ENCODE peak calls at places on chromosomes 16 and 17, in six cellular contexts. One of them, this sample, is unnamed.
A peak's percentile ranks its signal among the peaks of the same experiment; 100 is the strongest.

GRCh38 chr17:64938925-64939474 is 19.7 kb upstream of the LRRC37A3 start:
- DNase-seq in MM.1S: peak; percentile 36
- DNase-seq in GM23338: peak; percentile 76
- DNase-seq in neural progenitor cell: peak; percentile 75
- DNase-seq in PC-3: peak; percentile 51
- DNase-seq in HCT116: no peak
- DNase-seq in this sample: peak; percentile 58

GRCh38 chr17:14311979-14312378 is 11.1 kb downstream of the HS3ST3B1 start:
- DNase-seq in GM23338: no peak
- DNase-seq in HCT116: no peak
- DNase-seq in neural progenitor cell: no peak
- DNase-seq in MM.1S: no peak
- DNase-seq in PC-3: no peak
- DNase-seq in this sample: no peak

GRCh38 chr16:19114359-19115147 is 789 bp downstream of the ITPRIPL2 start:
- DNase-seq in HCT116: no peak
- DNase-seq in GM23338: peak; percentile 84
- DNase-seq in neural progenitor cell: peak; percentile 44
- DNase-seq in PC-3: peak; percentile 34
- DNase-seq in MM.1S: no peak
- DNase-seq in this sample: peak; percentile 46

GRCh38 chr16:85652431-85653221 is 36.1 kb downstream of the GINS2 start:
- DNase-seq in HCT116: no peak
- DNase-seq in neural progenitor cell: peak; percentile 80
- DNase-seq in GM23338: no peak
- DNase-seq in PC-3: peak; percentile 10
- DNase-seq in MM.1S: no peak
- DNase-seq in this sample: peak; percentile 57

GRCh38 chr17:8333281-8333680 is 6.4 kb upstream of the ODF4 start:
- DNase-seq in GM23338: no peak
- DNase-seq in PC-3: no peak
- DNase-seq in neural progenitor cell: no peak
- DNase-seq in MM.1S: no peak
- DNase-seq in HCT116: no peak
- DNase-seq in this sample: no peak

GRCh38 chr17:32519769-32520701 is 33.2 kb downstream of the CDK5R1 start:
- DNase-seq in HCT116: no peak
- DNase-seq in PC-3: no peak
- DNase-seq in neural progenitor cell: peak; percentile 52
- DNase-seq in MM.1S: no peak
- DNase-seq in GM23338: peak; percentile 55
- DNase-seq in this sample: peak; percentile 58

GRCh38 chr16:1493746-1494094 is 560 bp downstream of the TELO2 start:
- DNase-seq in GM23338: peak; percentile 43
- DNase-seq in neural progenitor cell: peak; percentile 60
- DNase-seq in PC-3: no peak
- DNase-seq in MM.1S: peak; percentile 13
- DNase-seq in HCT116: no peak
- DNase-seq in this sample: peak; percentile 35

GRCh38 chr16:229731-230281 is 557 bp upstream of the LUC7L start:
- DNase-seq in neural progenitor cell: no peak
- DNase-seq in HCT116: no peak
- DNase-seq in PC-3: no peak
- DNase-seq in MM.1S: no peak
- DNase-seq in GM23338: no peak
- DNase-seq in this sample: no peak

GRCh38 chr16:72434159-72434558 is 262.2 kb upstream of the PMFBP1 start:
- DNase-seq in GM23338: peak; percentile 24
- DNase-seq in neural progenitor cell: no peak
- DNase-seq in HCT116: peak; percentile 43
- DNase-seq in MM.1S: no peak
- DNase-seq in PC-3: no peak
- DNase-seq in this sample: no peak

GRCh38 chr16:46974352-46974751 is 878 bp upstream of the DNAJA2 start:
- DNase-seq in GM23338: peak; percentile 17
- DNase-seq in neural progenitor cell: peak; percentile 13
- DNase-seq in MM.1S: peak; percentile 61
- DNase-seq in HCT116: no peak
- DNase-seq in PC-3: no peak
- DNase-seq in this sample: no peak

GRCh38 chr16:74480150-74481029 is 59.1 kb upstream of the CLEC18B start:
- DNase-seq in HCT116: peak; percentile 71
- DNase-seq in MM.1S: no peak
- DNase-seq in neural progenitor cell: peak; percentile 26
- DNase-seq in PC-3: peak; percentile 90
- DNase-seq in GM23338: no peak
- DNase-seq in this sample: peak; percentile 84

GRCh38 chr16:10681310-10682308 is 13.1 kb downstream of the TEKT5 start:
- DNase-seq in PC-3: no peak
- DNase-seq in HCT116: no peak
- DNase-seq in GM23338: no peak
- DNase-seq in MM.1S: no peak
- DNase-seq in neural progenitor cell: no peak
- DNase-seq in this sample: no peak

GRCh38 chr16:71396589-71396988 is 38.1 kb downstream of the CALB2 start:
- DNase-seq in MM.1S: no peak
- DNase-seq in HCT116: no peak
- DNase-seq in PC-3: no peak
- DNase-seq in neural progenitor cell: no peak
- DNase-seq in GM23338: no peak
- DNase-seq in this sample: no peak

GRCh38 chr16:68496689-68497088 is 42.4 kb upstream of the ZFP90 start:
- DNase-seq in PC-3: no peak
- DNase-seq in neural progenitor cell: no peak
- DNase-seq in HCT116: no peak
- DNase-seq in MM.1S: no peak
- DNase-seq in GM23338: no peak
- DNase-seq in this sample: no peak

GRCh38 chr17:65627892-65628622 is 66.6 kb upstream of the AXIN2 start:
- DNase-seq in GM23338: no peak
- DNase-seq in HCT116: no peak
- DNase-seq in PC-3: peak; percentile 98
- DNase-seq in MM.1S: peak; percentile 12
- DNase-seq in neural progenitor cell: no peak
- DNase-seq in this sample: peak; percentile 81

GRCh38 chr17:33220031-33220430 is 73.1 kb downstream of the ASIC2 start:
- DNase-seq in neural progenitor cell: no peak
- DNase-seq in MM.1S: no peak
- DNase-seq in PC-3: no peak
- DNase-seq in HCT116: no peak
- DNase-seq in GM23338: no peak
- DNase-seq in this sample: no peak

DNA sequence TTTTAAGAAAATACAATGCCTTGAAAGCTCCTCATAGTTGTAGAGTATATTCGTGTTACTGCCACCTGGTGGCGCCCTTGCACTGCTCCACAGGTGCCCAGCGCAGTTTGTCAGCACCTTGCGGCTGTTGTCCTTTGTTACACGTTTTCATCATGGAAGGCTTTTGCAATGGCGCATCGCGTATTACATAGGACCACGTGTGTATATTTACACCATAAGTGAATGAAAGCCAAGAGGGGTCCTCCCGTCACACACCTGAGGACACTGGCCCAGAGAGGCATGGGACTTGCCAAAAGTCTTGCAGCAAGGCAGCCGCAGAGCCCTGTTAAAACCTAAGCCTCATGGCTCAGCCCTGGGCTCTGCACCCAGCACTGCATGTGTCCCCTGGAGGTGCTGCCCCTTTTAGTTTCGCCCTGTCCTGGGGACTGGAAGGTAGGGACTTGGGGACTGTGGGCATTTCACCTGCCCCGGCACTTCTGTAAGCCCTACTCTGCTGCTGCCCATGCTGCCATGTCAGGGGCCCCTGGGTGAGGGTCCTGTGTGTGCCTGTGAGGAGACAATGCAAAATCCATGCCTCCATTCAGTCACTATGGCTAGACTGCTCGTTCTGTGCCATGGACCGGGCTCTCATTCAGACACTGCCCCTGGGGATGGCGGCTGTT is 24.3 kb downstream of the POLR3E start:
- DNase-seq in HCT116: peak; percentile 24
- DNase-seq in GM23338: peak; percentile 91
- DNase-seq in PC-3: peak; percentile 55
- DNase-seq in neural progenitor cell: peak; percentile 83
- DNase-seq in MM.1S: peak; percentile 62
- DNase-seq in this sample: peak; percentile 88
- TF ChIP-seq EZH2phosphoT487 in HCT116: no peak
- TF ChIP-seq EZH2phosphoT487 in GM23338: no peak
- TF ChIP-seq EZH2phosphoT487 in PC-3: no peak
- TF ChIP-seq EZH2phosphoT487 in neural progenitor cell: no peak
- TF ChIP-seq EZH2phosphoT487 in MM.1S: no peak
- TF ChIP-seq EZH2phosphoT487 in this sample: no peak

DNA sequence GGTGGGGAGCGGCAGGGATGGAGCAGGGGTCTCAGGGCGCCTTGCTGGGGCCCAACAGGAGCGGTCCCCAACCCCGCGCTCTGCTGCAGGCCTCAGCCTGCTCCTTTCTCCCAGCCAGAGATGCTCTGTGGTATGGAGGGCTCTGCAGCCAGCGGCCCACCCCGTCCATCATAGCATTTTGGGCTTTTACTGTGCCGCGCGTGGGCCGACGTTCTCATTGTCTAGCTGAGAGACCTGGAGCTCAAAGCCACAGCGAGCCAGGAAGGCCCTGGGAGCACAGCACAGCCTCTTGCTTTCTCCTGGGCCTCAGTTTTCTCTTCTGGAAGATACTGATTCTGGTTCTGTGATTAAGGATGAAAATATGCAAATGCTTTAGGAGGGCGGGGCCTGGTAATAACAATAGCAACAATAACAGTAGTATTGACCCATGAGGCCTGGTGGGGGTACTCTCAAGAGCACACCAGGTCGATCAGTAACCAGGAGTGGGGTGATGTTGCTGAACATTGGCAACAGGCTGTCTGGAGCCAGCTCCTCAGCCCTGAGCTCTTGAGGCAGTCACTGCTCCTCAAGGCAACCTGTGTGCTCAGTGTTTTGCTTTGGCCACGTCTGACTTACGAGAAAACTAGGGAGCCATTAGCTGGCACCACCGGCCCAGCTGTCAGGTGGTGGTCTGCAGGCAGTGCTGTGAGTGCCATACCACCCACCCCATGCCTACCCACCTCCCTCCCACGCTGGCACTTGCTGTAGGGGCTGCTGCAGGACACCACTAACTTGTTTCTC is 1.1 kb upstream of the RASD1 start:
- DNase-seq in MM.1S: no peak
- DNase-seq in PC-3: no peak
- DNase-seq in GM23338: no peak
- DNase-seq in HCT116: no peak
- DNase-seq in neural progenitor cell: no peak
- DNase-seq in this sample: no peak
- TF ChIP-seq CTCF in MM.1S: peak; percentile 2
- TF ChIP-seq CTCF in PC-3: peak; percentile 34
- TF ChIP-seq CTCF in GM23338: no peak
- TF ChIP-seq CTCF in HCT116: no peak
- TF ChIP-seq CTCF in neural progenitor cell: no peak
- TF ChIP-seq CTCF in this sample: no peak

DNA sequence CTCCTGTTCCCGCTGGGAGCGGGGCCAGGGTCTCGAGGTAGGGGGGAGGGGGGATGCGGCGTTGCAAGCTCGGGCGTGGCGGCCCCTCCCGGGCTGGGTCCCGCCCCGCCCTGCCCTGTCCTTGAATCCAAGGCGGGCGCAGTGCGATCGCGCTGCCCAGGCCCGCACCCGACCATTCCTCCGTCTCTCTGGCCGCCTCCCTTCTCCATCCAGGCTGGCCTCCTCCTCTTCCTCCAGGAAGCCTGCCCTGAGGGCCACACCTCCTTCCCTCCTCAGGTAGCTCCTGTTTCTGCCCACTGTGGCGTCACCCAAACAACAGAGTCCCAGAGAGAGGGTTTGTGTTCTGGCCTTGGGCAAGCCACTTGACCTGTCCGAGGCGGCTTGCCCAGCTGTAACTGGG is 43.0 kb upstream of the TAC4 start:
- DNase-seq in neural progenitor cell: no peak
- DNase-seq in PC-3: no peak
- DNase-seq in HCT116: no peak
- DNase-seq in MM.1S: no peak
- DNase-seq in GM23338: peak; percentile 40
- DNase-seq in this sample: no peak
- TF ChIP-seq EZH2 in neural progenitor cell: no peak
- TF ChIP-seq EZH2 in PC-3: no peak
- TF ChIP-seq EZH2 in HCT116: no peak
- TF ChIP-seq EZH2 in MM.1S: no peak
- TF ChIP-seq EZH2 in GM23338: no peak
- TF ChIP-seq EZH2 in this sample: no peak

DNA sequence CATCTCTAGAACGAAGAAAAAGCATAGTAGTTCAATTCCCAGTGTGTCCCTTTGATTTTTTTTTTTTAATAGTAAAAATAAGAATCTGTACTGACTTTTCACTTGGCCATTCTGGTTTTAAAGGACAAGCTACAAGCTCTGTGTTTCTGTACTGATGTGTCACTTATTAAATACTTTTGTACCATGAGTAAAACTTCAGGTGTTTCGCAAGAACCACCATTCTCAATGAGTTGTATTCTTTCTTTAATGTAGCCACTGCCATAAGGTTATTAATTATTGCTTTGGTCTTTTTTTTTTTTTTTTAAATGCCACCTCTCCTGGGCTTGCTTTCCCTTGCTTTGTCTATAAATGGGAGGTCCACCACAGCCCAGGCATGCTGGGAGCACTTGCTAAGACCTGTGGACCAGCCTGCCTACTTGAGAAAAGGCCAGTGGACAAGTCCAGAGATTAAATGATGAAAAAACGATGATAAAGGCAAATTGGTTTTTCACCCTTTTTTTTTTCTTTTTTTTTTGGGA is 8.4 kb downstream of the ARL2BP start:
- DNase-seq in PC-3: peak; percentile 31
- DNase-seq in HCT116: no peak
- DNase-seq in MM.1S: no peak
- DNase-seq in neural progenitor cell: no peak
- DNase-seq in GM23338: no peak
- DNase-seq in this sample: no peak
- TF ChIP-seq EZH2phosphoT487 in PC-3: no peak
- TF ChIP-seq EZH2phosphoT487 in HCT116: no peak
- TF ChIP-seq EZH2phosphoT487 in MM.1S: no peak
- TF ChIP-seq EZH2phosphoT487 in neural progenitor cell: no peak
- TF ChIP-seq EZH2phosphoT487 in GM23338: no peak
- TF ChIP-seq EZH2phosphoT487 in this sample: no peak

GRCh38 chr17:902463-902862 is 77.1 kb downstream of the NXN start:
- DNase-seq in MM.1S: no peak
- DNase-seq in PC-3: no peak
- DNase-seq in neural progenitor cell: no peak
- DNase-seq in GM23338: peak; percentile 51
- DNase-seq in HCT116: no peak
- DNase-seq in this sample: no peak

GRCh38 chr17:900336-900735 is 79.2 kb downstream of the NXN start:
- DNase-seq in PC-3: no peak
- DNase-seq in GM23338: no peak
- DNase-seq in HCT116: no peak
- DNase-seq in neural progenitor cell: no peak
- DNase-seq in MM.1S: no peak
- DNase-seq in this sample: no peak

GRCh38 chr17:901964-902363 is 77.6 kb downstream of the NXN start:
- DNase-seq in MM.1S: no peak
- DNase-seq in GM23338: no peak
- DNase-seq in PC-3: no peak
- DNase-seq in neural progenitor cell: no peak
- DNase-seq in HCT116: no peak
- DNase-seq in this sample: no peak

GRCh38 chr17:896439-896838 is 83.1 kb downstream of the NXN start:
- DNase-seq in MM.1S: no peak
- DNase-seq in HCT116: no peak
- DNase-seq in PC-3: no peak
- DNase-seq in neural progenitor cell: no peak
- DNase-seq in GM23338: no peak
- DNase-seq in this sample: no peak

GRCh38 chr17:897970-898619 is 81.5 kb downstream of the NXN start:
- DNase-seq in neural progenitor cell: no peak
- DNase-seq in GM23338: no peak
- DNase-seq in HCT116: no peak
- DNase-seq in PC-3: no peak
- DNase-seq in MM.1S: no peak
- DNase-seq in this sample: no peak
- TF ChIP-seq CTCF in neural progenitor cell: no peak
- TF ChIP-seq CTCF in GM23338: no peak
- TF ChIP-seq CTCF in HCT116: no peak
- TF ChIP-seq CTCF in PC-3: no peak
- TF ChIP-seq CTCF in MM.1S: no peak
- TF ChIP-seq CTCF in this sample: no peak